ENCODE peak calls at places on chromosomes 16 and 17, in four cellular contexts. J is A549, Z is cardiac muscle cell, Q is IMR-90. O is an unnamed sample.

GRCh38 chr17:57739402-57740224 is 5.5 kb downstream of the CCDC182 start:
- DNase-seq in Q (no peak), J (peak), Z (peak), O (no peak)

GRCh38 chr16:84830765-84831384 is 11.1 kb downstream of the CRISPLD2 start:
- DNase-seq in Z (no peak), Q (no peak), J (no peak), O (no peak)

GRCh38 chr17:65975878-65976277 is 216.1 kb downstream of the CEP112 start:
- DNase-seq in J (no peak), Z (no peak), Q (no peak), O (no peak)

GRCh38 chr16:74991593-74992403 is 6.9 kb upstream of the WDR59 start:
- DNase-seq in Q (no peak), Z (peak), J (no peak), O (no peak)

GRCh38 chr17:68457539-68458259 is 403 bp upstream of the WIPI1 start:
- DNase-seq in J (peak), Z (peak), Q (peak), O (peak)

GRCh38 chr17:73196500-73196899 is 3.6 kb downstream of the COG1 start:
- DNase-seq in Z (peak), Q (no peak), J (peak), O (no peak)

GRCh38 chr16:20814761-20815160 is 8.4 kb downstream of the REXO5 start:
- DNase-seq in Z (no peak), Q (peak), J (no peak), O (no peak)

GRCh38 chr17:2406271-2406902 is 5.5 kb upstream of the MNT start:
- DNase-seq in J (no peak), Q (no peak), Z (no peak), O (no peak)

GRCh38 chr16:3149630-3150345 is 15.0 kb downstream of the ZNF213 start:
- DNase-seq in Q (peak), Z (peak), J (peak), O (no peak)

GRCh38 chr16:3150346-3151218 is 15.8 kb downstream of the ZNF213 start:
- DNase-seq in Q (peak), J (peak), Z (peak), O (peak)

GRCh38 chr16:3153077-3153368 is 18.2 kb downstream of the ZNF213 start:
- DNase-seq in J (no peak), Q (no peak), Z (no peak), O (no peak)

GRCh38 chr16:3152022-3152272 is 17.1 kb downstream of the ZNF213 start:
- DNase-seq in Z (no peak), J (no peak), Q (no peak), O (no peak)

GRCh38 chr16:3152273-3153076 is 17.6 kb downstream of the ZNF213 start:
- DNase-seq in Z (peak), Q (peak), J (peak), O (peak)
- TF ChIP-seq CTCF in Z (peak), Q (peak), J (peak), O (peak)

DNA sequence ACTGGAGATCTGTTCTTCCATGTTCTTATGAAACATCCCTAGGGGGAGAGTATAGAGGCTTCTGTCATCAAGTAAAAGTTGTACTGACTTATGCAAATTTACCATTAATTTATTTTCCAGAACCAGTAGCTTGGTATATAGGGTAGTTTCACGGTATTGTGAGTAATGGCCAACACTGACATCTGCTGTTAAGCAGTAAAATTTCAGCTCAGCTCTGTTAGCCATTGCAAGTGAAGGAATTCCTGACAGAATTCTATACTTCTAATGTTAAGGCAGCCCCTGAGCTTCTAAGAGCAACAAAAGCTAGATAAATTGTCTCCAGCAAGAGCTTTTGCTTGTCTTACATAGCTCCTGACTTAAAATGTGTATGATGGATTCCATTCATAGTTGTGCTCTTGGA is 613.5 kb upstream of the C16orf82 start:
- DNase-seq in Q (no peak), J (no peak), Z (no peak), O (no peak)
- TF ChIP-seq CTCF in Q (no peak), J (no peak), Z (no peak), O (peak)

GRCh38 chr16:67668495-67669157 is 2.0 kb downstream of the C16orf86 start:
- DNase-seq in Z (no peak), Q (no peak), J (no peak), O (no peak)
- TF ChIP-seq CTCF in Z (no peak), Q (no peak), J (no peak), O (no peak)

DNA sequence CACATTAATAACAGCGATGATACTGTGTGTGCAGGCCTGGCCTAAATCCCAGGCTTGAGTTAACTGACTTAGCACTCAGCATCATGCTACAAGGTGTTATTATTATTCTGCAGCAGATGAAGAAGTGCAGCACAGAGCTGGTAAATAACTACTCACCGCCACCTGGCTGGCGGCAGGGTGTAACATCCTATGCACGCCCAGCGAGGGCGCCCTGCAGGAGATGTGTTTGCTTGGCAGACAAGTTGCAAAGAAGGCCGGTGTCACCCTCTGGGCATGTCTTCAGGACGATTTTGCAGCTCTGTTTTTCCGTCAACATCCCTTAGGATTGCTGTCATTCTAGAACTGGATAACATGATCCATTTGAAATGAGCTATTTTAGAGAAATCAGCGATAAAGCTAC is 30.1 kb downstream of the DNAH9 start:
- DNase-seq in J (no peak), Z (no peak), Q (no peak), O (no peak)
- TF ChIP-seq CTCF in J (no peak), Z (no peak), Q (no peak), O (peak)

O was measured in type B pancreatic cell.